ENCODE peak calls at places on chromosomes 5 and 9, in eight cellular contexts. One of them, this sample, is unnamed.
A peak's percentile ranks its signal among the peaks of the same experiment; 100 is the strongest.

GRCh38 chr5:135308245-135308644 is 90.8 kb downstream of the MACROH2A1 start:
- DNase-seq in sigmoid colon: no peak
- DNase-seq in GM12878: no peak
- DNase-seq in gastrocnemius medialis: no peak
- DNase-seq in right lobe of liver: no peak
- DNase-seq in spleen: no peak
- DNase-seq in upper lobe of left lung: no peak
- DNase-seq in K562: no peak
- DNase-seq in this sample: no peak

GRCh38 chr5:147481376-147481775 is 28.5 kb downstream of the DPYSL3 start:
- DNase-seq in sigmoid colon: no peak
- DNase-seq in GM12878: no peak
- DNase-seq in gastrocnemius medialis: no peak
- DNase-seq in right lobe of liver: no peak
- DNase-seq in spleen: no peak
- DNase-seq in upper lobe of left lung: no peak
- DNase-seq in K562: no peak
- DNase-seq in this sample: no peak

GRCh38 chr5:169695919-169696490 is 58.9 kb downstream of the DOCK2 start:
- DNase-seq in sigmoid colon: no peak
- DNase-seq in GM12878: no peak
- DNase-seq in gastrocnemius medialis: no peak
- DNase-seq in right lobe of liver: no peak
- DNase-seq in spleen: no peak
- DNase-seq in upper lobe of left lung: no peak
- DNase-seq in K562: no peak
- DNase-seq in this sample: no peak

GRCh38 chr9:109887079-109887478 is 107.1 kb downstream of the PALM2AKAP2 start:
- DNase-seq in sigmoid colon: no peak
- DNase-seq in GM12878: no peak
- DNase-seq in gastrocnemius medialis: no peak
- DNase-seq in right lobe of liver: no peak
- DNase-seq in spleen: no peak
- DNase-seq in upper lobe of left lung: no peak
- DNase-seq in K562: no peak
- DNase-seq in this sample: no peak

GRCh38 chr9:6894135-6894534 is 136.4 kb downstream of the KDM4C start:
- DNase-seq in sigmoid colon: no peak
- DNase-seq in GM12878: peak; percentile 63
- DNase-seq in gastrocnemius medialis: no peak
- DNase-seq in right lobe of liver: no peak
- DNase-seq in spleen: no peak
- DNase-seq in upper lobe of left lung: no peak
- DNase-seq in K562: no peak
- DNase-seq in this sample: no peak

GRCh38 chr9:129665008-129665771 is at the start of gene PRRX2:
- DNase-seq in sigmoid colon: no peak
- DNase-seq in GM12878: no peak
- DNase-seq in gastrocnemius medialis: no peak
- DNase-seq in right lobe of liver: no peak
- DNase-seq in spleen: no peak
- DNase-seq in upper lobe of left lung: peak; percentile 90
- DNase-seq in K562: peak; percentile 67
- DNase-seq in this sample: no peak

GRCh38 chr5:132883261-132883834 is 9.9 kb downstream of the LEAP2 start:
- DNase-seq in sigmoid colon: peak; percentile 74
- DNase-seq in GM12878: no peak
- DNase-seq in gastrocnemius medialis: no peak
- DNase-seq in right lobe of liver: peak; percentile 58
- DNase-seq in spleen: no peak
- DNase-seq in upper lobe of left lung: no peak
- DNase-seq in K562: peak; percentile 45
- DNase-seq in this sample: peak; percentile 73

GRCh38 chr5:68027519-68027918 is 188.0 kb upstream of the PIK3R1 start:
- DNase-seq in sigmoid colon: peak; percentile 85
- DNase-seq in GM12878: no peak
- DNase-seq in gastrocnemius medialis: no peak
- DNase-seq in right lobe of liver: no peak
- DNase-seq in spleen: no peak
- DNase-seq in upper lobe of left lung: no peak
- DNase-seq in K562: no peak
- DNase-seq in this sample: peak; percentile 60

GRCh38 chr5:132265336-132266030 is 8.0 kb downstream of the PDLIM4 start:
- DNase-seq in sigmoid colon: peak; percentile 91
- DNase-seq in GM12878: no peak
- DNase-seq in gastrocnemius medialis: no peak
- DNase-seq in right lobe of liver: peak; percentile 44
- DNase-seq in spleen: peak; percentile 20
- DNase-seq in upper lobe of left lung: no peak
- DNase-seq in K562: no peak
- DNase-seq in this sample: peak; percentile 77

GRCh38 chr9:136133191-136133958 is 14.7 kb upstream of the TMEM250 start:
- DNase-seq in sigmoid colon: no peak
- DNase-seq in GM12878: no peak
- DNase-seq in gastrocnemius medialis: no peak
- DNase-seq in right lobe of liver: no peak
- DNase-seq in spleen: no peak
- DNase-seq in upper lobe of left lung: peak; percentile 88
- DNase-seq in K562: peak; percentile 95
- DNase-seq in this sample: no peak

GRCh38 chr9:22165144-22165543 is 156.0 kb upstream of the CDKN2B start:
- DNase-seq in sigmoid colon: no peak
- DNase-seq in GM12878: no peak
- DNase-seq in gastrocnemius medialis: no peak
- DNase-seq in right lobe of liver: no peak
- DNase-seq in spleen: no peak
- DNase-seq in upper lobe of left lung: no peak
- DNase-seq in K562: no peak
- DNase-seq in this sample: no peak

GRCh38 chr9:36728651-36729520 is 156.2 kb downstream of the MELK start:
- DNase-seq in sigmoid colon: no peak
- DNase-seq in GM12878: peak; percentile 13
- DNase-seq in gastrocnemius medialis: no peak
- DNase-seq in right lobe of liver: peak; percentile 55
- DNase-seq in spleen: peak; percentile 87
- DNase-seq in upper lobe of left lung: no peak
- DNase-seq in K562: peak; percentile 64
- DNase-seq in this sample: peak; percentile 38

GRCh38 chr9:94538908-94539307 is 16.0 kb upstream of the PCAT7 start:
- DNase-seq in sigmoid colon: no peak
- DNase-seq in GM12878: no peak
- DNase-seq in gastrocnemius medialis: no peak
- DNase-seq in right lobe of liver: no peak
- DNase-seq in spleen: no peak
- DNase-seq in upper lobe of left lung: no peak
- DNase-seq in K562: no peak
- DNase-seq in this sample: no peak

GRCh38 chr9:137320555-137321384 is 18.7 kb upstream of the NRARP start:
- DNase-seq in sigmoid colon: peak; percentile 59
- DNase-seq in GM12878: no peak
- DNase-seq in gastrocnemius medialis: no peak
- DNase-seq in right lobe of liver: no peak
- DNase-seq in spleen: peak; percentile 90
- DNase-seq in upper lobe of left lung: peak; percentile 80
- DNase-seq in K562: no peak
- DNase-seq in this sample: peak; percentile 53

GRCh38 chr5:9479361-9479760 is 66.5 kb downstream of the SEMA5A start:
- DNase-seq in sigmoid colon: no peak
- DNase-seq in GM12878: no peak
- DNase-seq in gastrocnemius medialis: no peak
- DNase-seq in right lobe of liver: no peak
- DNase-seq in spleen: no peak
- DNase-seq in upper lobe of left lung: no peak
- DNase-seq in K562: no peak
- DNase-seq in this sample: no peak

GRCh38 chr5:121559832-121560231 is 291.9 kb upstream of the FTMT start:
- DNase-seq in sigmoid colon: no peak
- DNase-seq in GM12878: no peak
- DNase-seq in gastrocnemius medialis: no peak
- DNase-seq in right lobe of liver: no peak
- DNase-seq in spleen: no peak
- DNase-seq in upper lobe of left lung: no peak
- DNase-seq in K562: no peak
- DNase-seq in this sample: no peak

GRCh38 chr9:134689320-134690181 is 47.9 kb downstream of the COL5A1 start:
- DNase-seq in sigmoid colon: peak; percentile 91
- DNase-seq in GM12878: no peak
- DNase-seq in gastrocnemius medialis: peak; percentile 36
- DNase-seq in right lobe of liver: no peak
- DNase-seq in spleen: peak; percentile 84
- DNase-seq in upper lobe of left lung: peak; percentile 86
- DNase-seq in K562: peak; percentile 81
- DNase-seq in this sample: peak; percentile 72

GRCh38 chr9:36126016-36126786 is 10.3 kb upstream of the GLIPR2 start:
- DNase-seq in sigmoid colon: no peak
- DNase-seq in GM12878: no peak
- DNase-seq in gastrocnemius medialis: no peak
- DNase-seq in right lobe of liver: no peak
- DNase-seq in spleen: no peak
- DNase-seq in upper lobe of left lung: no peak
- DNase-seq in K562: no peak
- DNase-seq in this sample: peak; percentile 33

GRCh38 chr9:20984471-20984870 is 47.0 kb downstream of the HACD4 start:
- DNase-seq in sigmoid colon: no peak
- DNase-seq in GM12878: no peak
- DNase-seq in gastrocnemius medialis: no peak
- DNase-seq in right lobe of liver: no peak
- DNase-seq in spleen: no peak
- DNase-seq in upper lobe of left lung: no peak
- DNase-seq in K562: no peak
- DNase-seq in this sample: no peak
- TF ChIP-seq POLR2A in sigmoid colon: no peak
- TF ChIP-seq POLR2A in GM12878: no peak
- TF ChIP-seq POLR2A in gastrocnemius medialis: no peak
- TF ChIP-seq POLR2A in right lobe of liver: no peak
- TF ChIP-seq POLR2A in spleen: no peak
- TF ChIP-seq POLR2A in upper lobe of left lung: no peak
- TF ChIP-seq POLR2A in K562: no peak
- TF ChIP-seq POLR2A in this sample: no peak

GRCh38 chr5:86493777-86494176 is 124.0 kb upstream of the COX7C start:
- DNase-seq in sigmoid colon: no peak
- DNase-seq in GM12878: no peak
- DNase-seq in gastrocnemius medialis: no peak
- DNase-seq in right lobe of liver: no peak
- DNase-seq in spleen: no peak
- DNase-seq in upper lobe of left lung: no peak
- DNase-seq in K562: no peak
- DNase-seq in this sample: no peak
- H3K4me1 ChIP-seq in sigmoid colon: no peaks in the 10 kb centered on the region
- H3K4me1 ChIP-seq in GM12878: no peaks in the 10 kb centered on the region
- H3K4me1 ChIP-seq in gastrocnemius medialis: no peaks in the 10 kb centered on the region
- H3K4me1 ChIP-seq in right lobe of liver: no peaks in the 10 kb centered on the region
- H3K4me1 ChIP-seq in spleen: no peaks in the 10 kb centered on the region
- H3K4me1 ChIP-seq in upper lobe of left lung: no peaks in the 10 kb centered on the region
- H3K4me1 ChIP-seq in K562: no peaks in the 10 kb centered on the region
- H3K4me1 ChIP-seq in this sample: no peaks in the 10 kb centered on the region

GRCh38 chr5:127275641-127276193 is 14.9 kb upstream of the MEGF10 start:
- DNase-seq in sigmoid colon: no peak
- DNase-seq in GM12878: no peak
- DNase-seq in gastrocnemius medialis: no peak
- DNase-seq in right lobe of liver: no peak
- DNase-seq in spleen: no peak
- DNase-seq in upper lobe of left lung: no peak
- DNase-seq in K562: no peak
- DNase-seq in this sample: no peak

GRCh38 chr5:127281609-127282008 is 9.0 kb upstream of the MEGF10 start:
- DNase-seq in sigmoid colon: no peak
- DNase-seq in GM12878: no peak
- DNase-seq in gastrocnemius medialis: no peak
- DNase-seq in right lobe of liver: no peak
- DNase-seq in spleen: no peak
- DNase-seq in upper lobe of left lung: peak; percentile 2
- DNase-seq in K562: no peak
- DNase-seq in this sample: no peak

DNA sequence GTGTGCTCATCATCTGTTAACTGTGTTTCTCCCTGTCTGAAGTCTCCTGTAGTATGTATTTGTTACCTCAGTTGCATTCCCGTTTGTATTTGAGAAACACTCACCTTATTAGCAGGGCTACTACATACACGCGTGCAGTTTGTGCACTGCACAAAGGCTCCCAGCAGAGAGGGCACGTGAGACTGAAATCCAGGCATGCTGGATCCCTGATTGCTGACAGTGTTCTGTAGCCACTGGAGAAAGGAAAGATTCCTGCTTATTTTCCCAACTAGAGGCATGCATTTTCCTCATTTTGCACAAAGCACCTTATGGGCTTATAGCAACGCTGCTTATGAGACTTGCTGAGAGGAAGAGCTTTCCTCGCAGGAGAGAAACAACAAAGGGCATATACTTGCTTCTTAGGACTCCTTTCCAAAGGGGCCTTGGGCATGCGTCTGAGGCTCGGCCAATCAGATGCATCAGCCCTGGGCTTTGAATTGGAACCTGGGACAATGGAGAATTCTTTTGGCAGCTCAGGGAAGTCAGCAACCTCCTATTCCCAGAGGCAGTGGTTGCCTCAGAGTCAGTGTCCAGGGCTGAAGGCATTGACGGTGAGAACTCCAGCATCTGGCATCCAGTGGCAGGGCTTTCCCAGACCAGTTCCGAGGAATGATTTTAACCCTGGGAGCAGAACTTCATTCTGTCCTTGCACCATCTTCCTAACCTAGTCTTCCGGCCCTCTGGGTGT is 9.9 kb upstream of the MEGF10 start:
- DNase-seq in sigmoid colon: no peak
- DNase-seq in GM12878: no peak
- DNase-seq in gastrocnemius medialis: no peak
- DNase-seq in right lobe of liver: no peak
- DNase-seq in spleen: no peak
- DNase-seq in upper lobe of left lung: no peak
- DNase-seq in K562: no peak
- DNase-seq in this sample: no peak
- TF ChIP-seq CTCF in sigmoid colon: no peak
- TF ChIP-seq CTCF in GM12878: no peak
- TF ChIP-seq CTCF in gastrocnemius medialis: no peak
- TF ChIP-seq CTCF in right lobe of liver: no peak
- TF ChIP-seq CTCF in spleen: no peak
- TF ChIP-seq CTCF in upper lobe of left lung: no peak
- TF ChIP-seq CTCF in K562: no peak
- TF ChIP-seq CTCF in this sample: no peak

DNA sequence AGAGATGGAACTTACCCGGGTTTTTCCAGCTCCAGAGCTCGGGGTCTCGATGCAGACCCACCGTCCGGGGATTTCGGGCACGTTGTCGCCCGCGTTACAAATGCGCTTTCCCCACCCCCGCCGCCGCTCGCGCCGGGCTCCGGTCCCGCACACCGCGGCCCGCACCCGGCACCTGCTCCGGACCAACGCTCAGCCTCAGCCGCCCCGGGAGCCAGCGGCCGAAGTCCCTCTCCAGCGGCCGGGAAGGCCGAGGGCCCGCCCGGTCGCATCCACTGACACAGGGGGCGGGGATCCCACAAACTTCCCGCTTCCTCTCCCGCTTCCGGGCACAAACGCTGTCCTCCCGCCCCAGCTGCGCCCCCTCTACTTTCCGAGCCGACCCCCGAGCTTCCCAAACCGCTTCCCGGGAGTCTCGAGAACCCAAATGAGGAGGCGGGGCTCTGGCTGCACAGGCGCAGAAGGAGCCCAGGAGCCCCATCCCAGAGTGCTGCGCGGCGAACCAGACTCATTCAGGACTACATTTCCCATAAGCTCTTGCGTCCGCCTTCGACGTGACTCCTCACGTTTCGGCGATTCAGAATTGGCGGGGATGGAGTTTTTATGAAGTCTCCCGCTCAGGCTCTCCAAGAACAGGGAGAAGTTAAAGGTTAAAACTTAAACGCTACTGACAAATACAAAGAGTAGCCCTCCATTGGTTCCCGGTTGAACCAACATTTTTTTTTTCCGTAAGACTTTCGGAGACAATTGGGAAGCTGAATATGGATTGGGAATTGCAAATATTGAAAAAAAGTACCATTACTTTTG is at the start of gene ZNF782:
- DNase-seq in sigmoid colon: peak; percentile 95
- DNase-seq in GM12878: peak; percentile 60
- DNase-seq in gastrocnemius medialis: peak; percentile 90
- DNase-seq in right lobe of liver: peak; percentile 95
- DNase-seq in spleen: peak; percentile 96
- DNase-seq in upper lobe of left lung: peak; percentile 92
- DNase-seq in K562: peak; percentile 93
- DNase-seq in this sample: peak; percentile 91
- TF ChIP-seq POLR2A in sigmoid colon: peak; percentile 42
- TF ChIP-seq POLR2A in GM12878: peak; percentile 58
- TF ChIP-seq POLR2A in gastrocnemius medialis: peak; percentile 81
- TF ChIP-seq POLR2A in right lobe of liver: peak; percentile 47
- TF ChIP-seq POLR2A in spleen: no peak
- TF ChIP-seq POLR2A in upper lobe of left lung: no peak
- TF ChIP-seq POLR2A in K562: peak; percentile 77
- TF ChIP-seq POLR2A in this sample: peak; percentile 42

This sample was measured in adrenal gland.